ENCODE peak calls at places on chromosome 5, in ten cellular contexts. C, H, J, T, X, W, Z, G, I and L are unnamed samples.

GRCh38 chr5:142816577-142816976 is 46.4 kb downstream of the ARHGAP26 start:
- DNase-seq in C (no peak), H (peak; percentile 64), J (no peak), T (peak; percentile 71), X (no peak), W (peak; percentile 75), Z (no peak), G (no peak), I (no peak), L (no peak)

GRCh38 chr5:149936700-149937091 is 7.9 kb downstream of the PDE6A start:
- DNase-seq in C (no peak), H (no peak), J (no peak), T (peak; percentile 47), X (no peak), W (no peak), Z (no peak), G (no peak), I (no peak), L (no peak)

GRCh38 chr5:84437673-84438315 is 53.1 kb upstream of the EDIL3 start:
- DNase-seq in C (no peak), H (peak; percentile 87), J (no peak), T (peak; percentile 77), X (no peak), W (no peak), Z (no peak), G (no peak), I (no peak), L (no peak)

GRCh38 chr5:125056641-125057345 is 310.4 kb upstream of the ZNF608 start:
- DNase-seq in C (no peak), H (no peak), J (no peak), T (no peak), X (no peak), W (no peak), Z (no peak), G (no peak), I (no peak), L (no peak)

GRCh38 chr5:167442922-167443321 is 848.5 kb upstream of the WWC1 start:
- DNase-seq in C (no peak), H (no peak), J (no peak), T (peak; percentile 3), X (no peak), W (no peak), Z (no peak), G (no peak), I (no peak), L (no peak)

GRCh38 chr5:39652036-39652435 is 227.3 kb upstream of the DAB2 start:
- DNase-seq in C (no peak), H (no peak), J (no peak), T (peak; percentile 18), X (no peak), W (no peak), Z (no peak), G (peak; percentile 56), I (no peak), L (no peak)

GRCh38 chr5:96962540-96962991 is 26.7 kb downstream of the LNPEP start:
- DNase-seq in C (no peak), H (no peak), J (no peak), T (no peak), X (no peak), W (no peak), Z (no peak), G (no peak), I (no peak), L (no peak)

GRCh38 chr5:1726469-1726865 is 73.2 kb downstream of the MRPL36 start:
- DNase-seq in C (no peak), H (no peak), J (no peak), T (no peak), X (peak; percentile 11), W (peak; percentile 20), Z (no peak), G (no peak), I (no peak), L (peak; percentile 1)

GRCh38 chr5:171462136-171462927 is 42.9 kb downstream of the FGF18 start:
- DNase-seq in C (no peak), H (no peak), J (no peak), T (no peak), X (no peak), W (no peak), Z (no peak), G (no peak), I (no peak), L (no peak)

GRCh38 chr5:56262269-56262668 is 29.1 kb upstream of the ANKRD55 start:
- DNase-seq in C (no peak), H (no peak), J (no peak), T (no peak), X (no peak), W (no peak), Z (no peak), G (no peak), I (no peak), L (no peak)

GRCh38 chr5:154784856-154785255 is 29.7 kb downstream of the LARP1 start:
- DNase-seq in C (no peak), H (no peak), J (no peak), T (no peak), X (no peak), W (no peak), Z (peak; percentile 44), G (no peak), I (no peak), L (no peak)

GRCh38 chr5:154783774-154784460 is 28.7 kb downstream of the LARP1 start:
- DNase-seq in C (no peak), H (peak; percentile 43), J (no peak), T (peak; percentile 37), X (no peak), W (no peak), Z (peak; percentile 86), G (no peak), I (no peak), L (no peak)

GRCh38 chr5:154791535-154791934 is 36.4 kb downstream of the LARP1 start:
- DNase-seq in C (no peak), H (no peak), J (no peak), T (no peak), X (no peak), W (no peak), Z (peak; percentile 59), G (no peak), I (no peak), L (no peak)

GRCh38 chr5:154786414-154786813 is 31.2 kb downstream of the LARP1 start:
- DNase-seq in C (no peak), H (peak; percentile 53), J (no peak), T (peak; percentile 50), X (no peak), W (no peak), Z (no peak), G (no peak), I (no peak), L (no peak)

GRCh38 chr5:154788212-154788611 is 33.0 kb downstream of the LARP1 start:
- DNase-seq in C (no peak), H (no peak), J (no peak), T (no peak), X (no peak), W (no peak), Z (no peak), G (no peak), I (no peak), L (no peak)
- TF ChIP-seq CTCF in C (no peak), H (no peak), J (no peak), T (no peak), X (no peak), W (no peak), Z (no peak), G (no peak), I (no peak), L (no peak)

GRCh38 chr5:144594919-144595318 is 424.2 kb downstream of the KCTD16 start:
- DNase-seq in C (no peak), H (no peak), J (no peak), T (no peak), X (no peak), W (no peak), Z (no peak), G (no peak), I (no peak), L (no peak)

GRCh38 chr5:144596517-144596916 is 425.8 kb downstream of the KCTD16 start:
- DNase-seq in C (no peak), H (no peak), J (no peak), T (no peak), X (no peak), W (no peak), Z (no peak), G (no peak), I (no peak), L (no peak)

GRCh38 chr5:144598451-144599068 is 427.9 kb downstream of the KCTD16 start:
- DNase-seq in C (no peak), H (no peak), J (no peak), T (no peak), X (no peak), W (peak; percentile 44), Z (no peak), G (no peak), I (no peak), L (no peak)
- TF ChIP-seq CTCF in C (no peak), H (no peak), J (no peak), T (no peak), X (no peak), W (no peak), Z (no peak), G (no peak), I (no peak), L (no peak)

GRCh38 chr5:160119905-160120266 is 636 bp upstream of the PWWP2A start:
- DNase-seq in C (no peak), H (no peak), J (no peak), T (no peak), X (no peak), W (no peak), Z (no peak), G (no peak), I (no peak), L (no peak)
- TF ChIP-seq CTCF in C (no peak), H (peak; percentile 24), J (no peak), T (peak; percentile 42), X (no peak), W (peak; percentile 40), Z (no peak), G (no peak), I (no peak), L (peak; percentile 28)

GRCh38 chr5:135831439-135832262 is 2.8 kb upstream of the SLC25A48 start:
- DNase-seq in C (no peak), H (no peak), J (no peak), T (no peak), X (no peak), W (no peak), Z (no peak), G (no peak), I (no peak), L (no peak)
- TF ChIP-seq CTCF in C (no peak), H (no peak), J (no peak), T (no peak), X (no peak), W (no peak), Z (no peak), G (no peak), I (no peak), L (no peak)

DNA sequence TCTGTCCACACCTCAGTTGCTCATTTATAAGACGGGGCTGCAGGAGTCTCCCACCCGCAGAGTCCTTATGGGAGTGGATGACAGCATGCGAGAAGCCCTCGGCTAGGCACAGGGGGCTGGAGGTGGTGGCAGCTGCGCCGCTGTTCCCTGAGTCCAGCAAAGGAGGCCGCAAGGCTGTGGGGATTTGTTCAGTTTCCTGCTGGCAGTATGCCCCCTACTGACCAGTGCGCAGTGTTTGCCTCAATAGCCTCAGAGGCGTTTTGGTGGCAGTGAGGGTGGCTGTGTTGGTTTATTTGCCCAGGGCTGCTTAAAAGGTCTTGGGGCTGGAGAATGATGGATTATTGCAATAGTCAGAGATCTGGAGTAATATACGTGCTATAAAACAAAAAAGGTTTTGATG is 176.3 kb upstream of the OTULINL start:
- DNase-seq in C (no peak), H (no peak), J (no peak), T (no peak), X (no peak), W (no peak), Z (no peak), G (no peak), I (peak; percentile 35), L (no peak)
- TF ChIP-seq CTCF in C (no peak), H (peak; percentile 52), J (no peak), T (peak; percentile 52), X (no peak), W (no peak), Z (no peak), G (no peak), I (peak; percentile 16), L (peak; percentile 16)